ENCODE peak calls at places on chromosomes 3 and 15, in four cellular contexts. One of them, this sample, is unnamed.

GRCh38 chr3:37909067-37909911 is 47.6 kb downstream of the CTDSPL start:
- DNase-seq in GM12878: no peak
- DNase-seq in H1: no peak
- DNase-seq in HepG2: peak; percentile 91
- DNase-seq in this sample: no peak

GRCh38 chr3:354433-354832 is 157.9 kb downstream of the CHL1 start:
- DNase-seq in GM12878: peak; percentile 60
- DNase-seq in HepG2: peak; percentile 56
- DNase-seq in H1: no peak
- DNase-seq in this sample: peak; percentile 27

GRCh38 chr3:125207949-125208568 is 4.5 kb downstream of the SLC12A8 start:
- DNase-seq in H1: no peak
- DNase-seq in GM12878: no peak
- DNase-seq in HepG2: no peak
- DNase-seq in this sample: no peak

GRCh38 chr15:73287019-73287418 is 81.7 kb downstream of the HCN4 start:
- DNase-seq in H1: no peak
- DNase-seq in GM12878: no peak
- DNase-seq in HepG2: no peak
- DNase-seq in this sample: no peak

GRCh38 chr3:52253314-52254260 is 8.0 kb downstream of the PPM1M start:
- DNase-seq in H1: no peak
- DNase-seq in GM12878: peak; percentile 85
- DNase-seq in HepG2: no peak
- DNase-seq in this sample: no peak

GRCh38 chr3:9037113-9037715 is 73.9 kb upstream of the RAD18 start:
- DNase-seq in H1: no peak
- DNase-seq in HepG2: no peak
- DNase-seq in GM12878: no peak
- DNase-seq in this sample: no peak

GRCh38 chr3:187909871-187910270 is 164.6 kb upstream of the BCL6 start:
- DNase-seq in HepG2: no peak
- DNase-seq in GM12878: no peak
- DNase-seq in H1: no peak
- DNase-seq in this sample: no peak

GRCh38 chr3:64685331-64685799 is 2.4 kb downstream of the ADAMTS9 start:
- DNase-seq in H1: no peak
- DNase-seq in HepG2: no peak
- DNase-seq in GM12878: no peak
- DNase-seq in this sample: peak; percentile 9

GRCh38 chr3:196175717-196176116 is 35.5 kb downstream of the ZDHHC19 start:
- DNase-seq in H1: no peak
- DNase-seq in HepG2: no peak
- DNase-seq in GM12878: no peak
- DNase-seq in this sample: no peak

GRCh38 chr3:152607179-152607578 is 227.8 kb upstream of the P2RY1 start:
- DNase-seq in HepG2: no peak
- DNase-seq in H1: no peak
- DNase-seq in GM12878: no peak
- DNase-seq in this sample: no peak

GRCh38 chr3:195059471-195060216 is 211.3 kb downstream of the XXYLT1 start:
- DNase-seq in H1: no peak
- DNase-seq in GM12878: no peak
- DNase-seq in HepG2: peak; percentile 34
- DNase-seq in this sample: no peak

GRCh38 chr3:73214846-73215245 is 153.4 kb downstream of the EBLN2 start:
- DNase-seq in H1: no peak
- DNase-seq in HepG2: no peak
- DNase-seq in GM12878: no peak
- DNase-seq in this sample: no peak

GRCh38 chr3:145900056-145900829 is 260.7 kb downstream of the PLOD2 start:
- DNase-seq in H1: no peak
- DNase-seq in GM12878: peak; percentile 21
- DNase-seq in HepG2: no peak
- DNase-seq in this sample: no peak

GRCh38 chr15:70053006-70053702 is 44.6 kb downstream of the TLE3 start:
- DNase-seq in H1: no peak
- DNase-seq in HepG2: no peak
- DNase-seq in GM12878: no peak
- DNase-seq in this sample: no peak

GRCh38 chr3:46089237-46090011 is 62.1 kb upstream of the XCR1 start:
- DNase-seq in H1: no peak
- DNase-seq in GM12878: peak; percentile 78
- DNase-seq in HepG2: no peak
- DNase-seq in this sample: no peak

GRCh38 chr15:82663186-82663600 is 16.0 kb upstream of the CPEB1 start:
- DNase-seq in H1: no peak
- DNase-seq in HepG2: peak; percentile 36
- DNase-seq in GM12878: no peak
- DNase-seq in this sample: peak; percentile 81

GRCh38 chr3:47380026-47380600 is 708 bp upstream of the PTPN23 start:
- DNase-seq in GM12878: no peak
- DNase-seq in H1: no peak
- DNase-seq in HepG2: no peak
- DNase-seq in this sample: no peak

GRCh38 chr15:66613743-66614142 is 47.9 kb upstream of the LCTL start:
- DNase-seq in GM12878: no peak
- DNase-seq in HepG2: no peak
- DNase-seq in H1: no peak
- DNase-seq in this sample: no peak

DNA sequence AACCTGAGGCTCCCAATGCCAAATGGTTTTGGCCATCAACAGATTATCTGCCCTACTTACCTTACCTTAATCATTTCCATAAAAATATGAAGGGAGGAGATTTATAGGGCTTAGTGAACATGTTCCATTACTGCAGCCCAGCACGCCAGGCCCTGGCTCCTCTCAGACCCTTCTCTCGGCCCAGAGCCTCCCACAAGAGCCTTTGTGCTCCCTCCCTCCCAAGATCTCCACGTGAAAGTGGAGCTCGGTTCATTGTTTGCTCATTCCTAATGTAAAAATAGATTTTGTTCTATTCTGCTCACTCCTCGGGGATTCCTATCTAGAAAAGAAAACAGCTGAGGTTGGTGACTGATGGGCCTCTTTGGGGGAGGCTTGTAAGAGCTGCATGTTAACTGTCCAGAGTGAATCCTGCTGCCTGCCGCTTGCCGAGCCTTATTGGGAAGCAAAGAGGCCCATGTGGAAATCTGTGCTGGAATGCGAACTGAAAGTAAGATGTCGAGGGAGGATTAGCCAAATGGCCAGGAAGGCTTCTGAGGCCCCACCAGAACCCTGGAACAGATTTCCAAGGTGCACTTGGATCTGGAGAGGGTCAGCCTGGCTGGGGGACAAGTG is 267.2 kb downstream of the LRTM1 start:
- DNase-seq in HepG2: no peak
- DNase-seq in H1: no peak
- DNase-seq in GM12878: no peak
- DNase-seq in this sample: no peak
- TF ChIP-seq SUZ12 in HepG2: no peak
- TF ChIP-seq SUZ12 in H1: no peak
- TF ChIP-seq SUZ12 in GM12878: no peak
- TF ChIP-seq SUZ12 in this sample: no peak

GRCh38 chr15:37771462-37771861 is 163.0 kb upstream of the TMCO5A start:
- DNase-seq in GM12878: no peak
- DNase-seq in H1: no peak
- DNase-seq in HepG2: no peak
- DNase-seq in this sample: no peak

GRCh38 chr15:37764733-37765191 is 169.7 kb upstream of the TMCO5A start:
- DNase-seq in HepG2: peak; percentile 35
- DNase-seq in H1: no peak
- DNase-seq in GM12878: no peak
- DNase-seq in this sample: peak; percentile 22

GRCh38 chr15:37767841-37768455 is 166.5 kb upstream of the TMCO5A start:
- DNase-seq in HepG2: no peak
- DNase-seq in GM12878: no peak
- DNase-seq in H1: no peak
- DNase-seq in this sample: no peak

DNA sequence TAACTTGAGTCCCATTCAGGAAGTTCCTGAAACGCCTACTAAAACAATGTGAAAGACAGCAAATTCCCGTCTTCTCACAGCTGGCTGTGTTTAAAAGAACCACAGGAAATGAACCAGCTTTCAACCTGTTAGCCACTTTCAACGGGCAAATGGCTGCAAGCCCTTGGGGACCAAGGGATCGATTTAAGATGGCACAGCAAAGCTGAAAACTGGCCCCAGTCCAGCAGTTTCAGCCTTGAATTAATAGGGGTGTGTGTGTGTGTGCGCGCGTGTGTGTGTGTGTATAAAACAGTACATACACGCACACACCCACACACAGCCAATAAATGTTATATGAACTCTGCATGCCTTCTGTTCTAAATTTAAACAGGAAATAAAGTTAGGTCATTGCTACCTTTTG is 168.6 kb upstream of the TMCO5A start:
- DNase-seq in H1: no peak
- DNase-seq in GM12878: no peak
- DNase-seq in HepG2: no peak
- DNase-seq in this sample: no peak
- TF ChIP-seq SP1 in H1: no peak
- TF ChIP-seq SP1 in GM12878: no peak
- TF ChIP-seq SP1 in HepG2: no peak
- TF ChIP-seq SP1 in this sample: no peak

GRCh38 chr3:184659797-184660301 is 52.0 kb downstream of the MAGEF1 start:
- DNase-seq in GM12878: no peak
- DNase-seq in H1: no peak
- DNase-seq in HepG2: peak; percentile 47
- DNase-seq in this sample: no peak

GRCh38 chr3:184658223-184658860 is 53.5 kb downstream of the MAGEF1 start:
- DNase-seq in HepG2: no peak
- DNase-seq in H1: no peak
- DNase-seq in GM12878: no peak
- DNase-seq in this sample: no peak

GRCh38 chr3:184655597-184655996 is 56.3 kb downstream of the MAGEF1 start:
- DNase-seq in GM12878: no peak
- DNase-seq in H1: no peak
- DNase-seq in HepG2: no peak
- DNase-seq in this sample: no peak

GRCh38 chr3:184656430-184656990 is 55.4 kb downstream of the MAGEF1 start:
- DNase-seq in HepG2: no peak
- DNase-seq in H1: no peak
- DNase-seq in GM12878: no peak
- DNase-seq in this sample: no peak

GRCh38 chr3:184656991-184657669 is 54.7 kb downstream of the MAGEF1 start:
- DNase-seq in H1: no peak
- DNase-seq in HepG2: no peak
- DNase-seq in GM12878: peak; percentile 27
- DNase-seq in this sample: no peak
- TF ChIP-seq SUZ12 in H1: no peak
- TF ChIP-seq SUZ12 in HepG2: no peak
- TF ChIP-seq SUZ12 in GM12878: no peak
- TF ChIP-seq SUZ12 in this sample: no peak

GRCh38 chr3:65830948-65831732 is 207.6 kb downstream of the MAGI1 start:
- DNase-seq in H1: no peak
- DNase-seq in GM12878: no peak
- DNase-seq in HepG2: no peak
- DNase-seq in this sample: no peak

GRCh38 chr3:65829228-65829627 is 209.5 kb downstream of the MAGI1 start:
- DNase-seq in GM12878: no peak
- DNase-seq in H1: no peak
- DNase-seq in HepG2: no peak
- DNase-seq in this sample: no peak

GRCh38 chr3:65833761-65834505 is 204.8 kb downstream of the MAGI1 start:
- DNase-seq in H1: no peak
- DNase-seq in GM12878: no peak
- DNase-seq in HepG2: no peak
- DNase-seq in this sample: no peak

GRCh38 chr3:65828706-65829105 is 210.0 kb downstream of the MAGI1 start:
- DNase-seq in H1: no peak
- DNase-seq in HepG2: no peak
- DNase-seq in GM12878: no peak
- DNase-seq in this sample: no peak

DNA sequence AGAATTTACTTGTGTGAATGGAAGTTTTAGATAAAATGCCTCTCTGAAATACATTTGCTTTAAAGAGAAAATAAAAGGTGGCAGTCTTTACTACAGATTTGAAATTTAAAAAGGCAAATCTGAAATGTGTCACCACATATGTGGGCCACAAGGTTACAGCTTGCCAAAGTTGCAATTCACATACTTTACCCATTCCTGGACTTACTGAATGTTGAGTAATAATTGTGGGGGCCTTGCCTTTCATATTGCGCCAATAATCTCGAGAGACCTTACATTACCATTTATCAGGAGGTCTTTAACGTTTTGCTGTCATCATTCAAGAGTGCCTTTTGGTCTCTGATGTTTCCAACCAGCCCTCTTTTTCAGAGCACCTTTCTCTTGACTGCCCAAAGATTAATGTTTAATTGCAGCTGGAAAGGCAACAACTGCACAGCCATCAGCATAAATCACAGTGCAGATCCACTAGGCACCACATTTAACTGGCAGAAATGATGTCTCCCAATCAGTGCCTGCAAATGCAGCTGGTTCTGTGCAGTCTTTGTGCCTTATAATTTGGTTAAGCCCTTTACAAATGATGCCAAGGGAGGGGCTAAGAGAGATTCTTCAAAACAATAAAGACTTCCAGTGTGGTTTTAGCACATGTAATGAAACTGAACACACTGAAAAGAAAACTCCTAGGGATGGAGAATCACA is 206.8 kb downstream of the MAGI1 start:
- DNase-seq in GM12878: no peak
- DNase-seq in HepG2: peak; percentile 56
- DNase-seq in H1: no peak
- DNase-seq in this sample: no peak
- TF ChIP-seq SP1 in GM12878: no peak
- TF ChIP-seq SP1 in HepG2: no peak
- TF ChIP-seq SP1 in H1: no peak
- TF ChIP-seq SP1 in this sample: no peak

GRCh38 chr3:88262527-88262926 is 112.8 kb downstream of the C3orf38 start:
- DNase-seq in H1: no peak
- DNase-seq in HepG2: no peak
- DNase-seq in GM12878: no peak
- DNase-seq in this sample: no peak

GRCh38 chr3:88267847-88268246 is 118.1 kb downstream of the C3orf38 start:
- DNase-seq in GM12878: no peak
- DNase-seq in HepG2: no peak
- DNase-seq in H1: no peak
- DNase-seq in this sample: no peak

GRCh38 chr3:88263417-88264116 is 113.8 kb downstream of the C3orf38 start:
- DNase-seq in GM12878: no peak
- DNase-seq in H1: no peak
- DNase-seq in HepG2: no peak
- DNase-seq in this sample: no peak
- TF ChIP-seq SUZ12 in GM12878: no peak
- TF ChIP-seq SUZ12 in H1: no peak
- TF ChIP-seq SUZ12 in HepG2: no peak
- TF ChIP-seq SUZ12 in this sample: no peak

DNA sequence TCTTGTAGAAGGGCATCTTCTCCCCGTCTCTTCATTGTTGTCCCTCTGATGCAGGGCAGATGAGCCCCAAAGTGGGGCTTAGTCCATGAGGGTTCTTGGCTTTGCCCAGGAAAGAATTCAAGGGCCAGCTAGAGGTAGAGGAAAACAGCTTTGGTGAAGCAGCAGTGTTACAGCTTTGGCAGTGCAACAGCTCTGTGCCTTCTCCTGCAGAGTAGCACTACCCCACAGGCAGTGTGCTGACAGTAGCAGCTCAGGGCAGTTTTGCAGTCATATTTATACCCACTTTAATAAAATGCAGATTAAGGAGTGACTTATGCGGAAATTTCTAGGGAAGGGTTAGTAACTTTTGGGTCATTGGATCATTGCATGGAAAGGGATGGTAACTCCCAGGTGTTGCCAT is 241.2 kb upstream of the C2CD4B start:
- DNase-seq in H1: no peak
- DNase-seq in HepG2: no peak
- DNase-seq in GM12878: no peak
- DNase-seq in this sample: no peak
- TF ChIP-seq SP1 in H1: no peak
- TF ChIP-seq SP1 in HepG2: no peak
- TF ChIP-seq SP1 in GM12878: no peak
- TF ChIP-seq SP1 in this sample: no peak